ENCODE peak calls at places on chromosomes 2 and 18, in nine cellular contexts. U is ovary; D is activated CD8-positive, alpha-beta memory T cell treated with anti-CD3 and anti-CD28 coated beads for 1 hour; R is adipocyte; X is Peyer's patch; C is dermis microvascular lymphatic vessel endothelial cell; W is NCI-H2081; J is stimulated activated CD4-positive, alpha-beta T cell treated with anti-CD3 and anti-CD28 coated beads, Interleukin-15, amount 100 ng/mL, for 1 hour; H is Caki2. Y is an unnamed sample.

GRCh38 chr18:24293254-24293653 is 104.4 kb downstream of the OSBPL1A start:
- DNase-seq in U (no peak), D (no peak), R (no peak), X (no peak), C (no peak), W (no peak), J (no peak), H (no peak), Y (no peak)

GRCh38 chr2:198863655-198864054 is 594.1 kb downstream of the SATB2 start:
- DNase-seq in U (no peak), D (no peak), R (no peak), X (no peak), C (no peak), W (no peak), J (no peak), H (no peak), Y (no peak)

GRCh38 chr2:208980321-208980720 is 443.5 kb upstream of the MAP2 start:
- DNase-seq in U (no peak), D (no peak), R (no peak), X (no peak), C (no peak), W (no peak), J (no peak), H (no peak), Y (no peak)

GRCh38 chr2:174145827-174146226 is 102.5 kb downstream of the OLA1 start:
- DNase-seq in U (no peak), D (no peak), R (no peak), X (no peak), C (no peak), W (no peak), J (no peak), H (no peak), Y (no peak)

GRCh38 chr18:59821983-59822382 is 77.8 kb upstream of the PMAIP1 start:
- DNase-seq in U (no peak), D (no peak), R (peak), X (no peak), C (no peak), W (no peak), J (no peak), H (no peak), Y (no peak)

GRCh38 chr2:198901894-198902293 is 555.8 kb downstream of the SATB2 start:
- DNase-seq in U (no peak), D (no peak), R (no peak), X (no peak), C (no peak), W (no peak), J (no peak), H (no peak), Y (no peak)

GRCh38 chr18:43571078-43571689 is 293.9 kb upstream of the SYT4 start:
- DNase-seq in U (no peak), D (no peak), R (peak), X (no peak), C (peak), W (peak), J (no peak), H (peak), Y (no peak)

GRCh38 chr2:127407661-127408003 is 10.6 kb upstream of the PROC start:
- DNase-seq in U (no peak), D (no peak), R (no peak), X (no peak), C (no peak), W (no peak), J (no peak), H (peak), Y (no peak)

GRCh38 chr2:132731431-132731830 is 61.4 kb upstream of the LYPD1 start:
- DNase-seq in U (no peak), D (no peak), R (no peak), X (no peak), C (no peak), W (no peak), J (no peak), H (no peak), Y (no peak)

GRCh38 chr2:48356701-48357322 is 173.1 kb upstream of the STON1 start:
- DNase-seq in U (no peak), D (no peak), R (peak), X (no peak), C (peak), W (peak), J (no peak), H (no peak), Y (no peak)

GRCh38 chr18:3209859-3210569 is 9.8 kb downstream of the MYOM1 start:
- DNase-seq in U (no peak), D (no peak), R (no peak), X (no peak), C (no peak), W (no peak), J (no peak), H (no peak), Y (no peak)

GRCh38 chr2:7118606-7119503 is 201.6 kb downstream of the RNF144A start:
- DNase-seq in U (no peak), D (no peak), R (peak), X (no peak), C (peak), W (peak), J (no peak), H (peak), Y (no peak)

GRCh38 chr2:38377501-38378258 is 607 bp upstream of the ATL2 start:
- DNase-seq in U (no peak), D (no peak), R (peak), X (no peak), C (peak), W (no peak), J (no peak), H (peak), Y (no peak)

GRCh38 chr2:12284037-12284436 is 432.7 kb upstream of the TRIB2 start:
- DNase-seq in U (no peak), D (no peak), R (no peak), X (no peak), C (no peak), W (no peak), J (no peak), H (no peak), Y (no peak)

GRCh38 chr18:33573193-33573592 is 4.8 kb upstream of the ASXL3 start:
- DNase-seq in U (no peak), D (no peak), R (no peak), X (no peak), C (no peak), W (peak), J (no peak), H (no peak), Y (no peak)

GRCh38 chr2:17736989-17737388 is 16.6 kb downstream of the SMC6 start:
- DNase-seq in U (no peak), D (no peak), R (no peak), X (no peak), C (peak), W (no peak), J (no peak), H (no peak), Y (no peak)